ENCODE peak calls at places on chromosomes 4 and X, in seven cellular contexts. K is spleen, X is transverse colon, V is GM12878, R is SK-N-SH, C is K562, D is sigmoid colon. W is an unnamed sample.

GRCh38 chr4:157824006-157824405 is 348.8 kb downstream of the GASK1B start:
- DNase-seq in C (no peak), X (no peak), D (no peak), K (no peak), R (no peak), V (no peak), W (no peak)

GRCh38 chrX:109939498-109939897 is 63.4 kb upstream of the TMEM164 start:
- DNase-seq in D (no peak), K (no peak), R (no peak), X (no peak), V (no peak), C (no peak), W (no peak)

GRCh38 chr4:620851-621261 is 4.5 kb upstream of the PDE6B start:
- DNase-seq in C (no peak), V (no peak), R (no peak), X (no peak), K (peak), D (no peak), W (no peak)

GRCh38 chr4:149605601-149606378 is 209.9 kb downstream of the IQCM start:
- DNase-seq in C (no peak), R (no peak), K (no peak), D (no peak), X (no peak), V (no peak), W (peak)

GRCh38 chrX:40773809-40774208 is 38.5 kb upstream of the MED14 start:
- DNase-seq in C (no peak), V (no peak), K (no peak), D (no peak), X (no peak), R (no peak), W (no peak)

GRCh38 chr4:163542275-163542674 is 47.8 kb downstream of the TMA16 start:
- DNase-seq in C (no peak), R (no peak), K (no peak), D (no peak), V (no peak), X (no peak), W (no peak)

GRCh38 chrX:39248330-39248729 is 447.1 kb downstream of the MID1IP1 start:
- DNase-seq in V (no peak), D (no peak), C (no peak), K (no peak), R (no peak), X (no peak), W (no peak)

GRCh38 chr4:111988514-111988913 is 156.7 kb upstream of the FAM241A start:
- DNase-seq in V (no peak), C (no peak), X (no peak), D (no peak), R (no peak), K (no peak), W (no peak)

GRCh38 chrX:70132244-70132643 is 1.0 kb upstream of the IGBP1 start:
- DNase-seq in C (peak), D (no peak), X (no peak), K (no peak), R (no peak), V (no peak), W (no peak)

GRCh38 chr4:84895283-84895682 is 71.2 kb downstream of the WDFY3 start:
- DNase-seq in K (no peak), R (no peak), D (no peak), V (no peak), C (no peak), X (no peak), W (no peak)

GRCh38 chr4:39312821-39313220 is 53.3 kb downstream of the RFC1 start:
- DNase-seq in R (no peak), V (no peak), D (no peak), C (no peak), X (no peak), K (no peak), W (no peak)

GRCh38 chr4:26609868-26610267 is 26.0 kb downstream of the TBC1D19 start:
- DNase-seq in V (no peak), C (no peak), X (no peak), K (no peak), R (no peak), D (no peak), W (no peak)

GRCh38 chr4:134668237-134668636 is 466.6 kb upstream of the PABPC4L start:
- DNase-seq in K (no peak), V (no peak), C (no peak), X (peak), R (no peak), D (no peak), W (no peak)

GRCh38 chr4:158710814-158711213 is 12.4 kb downstream of the PPID start:
- DNase-seq in V (no peak), C (no peak), X (no peak), D (no peak), K (no peak), R (no peak), W (no peak)

GRCh38 chr4:153555730-153556440 is 89.7 kb downstream of the TMEM131L start:
- DNase-seq in R (no peak), C (peak), D (peak), V (no peak), X (peak), K (no peak), W (no peak)

GRCh38 chrX:5528057-5528456 is 700.6 kb downstream of the NLGN4X start:
- DNase-seq in X (no peak), K (no peak), C (no peak), R (no peak), D (no peak), V (no peak), W (no peak)

GRCh38 chrX:122703762-122704161 is 480.3 kb upstream of the GRIA3 start:
- DNase-seq in C (no peak), X (no peak), R (no peak), V (no peak), D (no peak), K (no peak), W (peak)

GRCh38 chr4:148430847-148431246 is 11.4 kb downstream of the NR3C2 start:
- DNase-seq in R (no peak), K (no peak), X (no peak), V (no peak), D (no peak), C (no peak), W (no peak)

GRCh38 chr4:87227704-87228560 is 7.5 kb upstream of the KLHL8 start:
- DNase-seq in X (no peak), R (no peak), D (no peak), K (no peak), V (no peak), C (no peak), W (no peak)

GRCh38 chrX:63784902-63785692 is at the start of gene ARHGEF9:
- DNase-seq in V (no peak), R (peak), X (peak), C (no peak), K (peak), D (peak), W (peak)

GRCh38 chr4:177573487-177573886 is 131.2 kb upstream of the AGA start:
- DNase-seq in D (no peak), K (no peak), V (no peak), X (no peak), R (no peak), C (no peak), W (no peak)

GRCh38 chr4:84917087-84917821 is 49.2 kb downstream of the WDFY3 start:
- DNase-seq in R (no peak), V (no peak), X (no peak), K (no peak), C (no peak), D (no peak), W (no peak)

GRCh38 chrX:84064814-84065213 is 123.2 kb downstream of the RPS6KA6 start:
- DNase-seq in V (no peak), X (no peak), D (no peak), R (no peak), K (no peak), C (no peak), W (no peak)

GRCh38 chrX:41265615-41266014 is 68.3 kb upstream of the DDX3X start:
- DNase-seq in V (no peak), K (no peak), R (no peak), X (peak), D (peak), C (peak), W (no peak)

GRCh38 chr4:182042945-182043344 is 200.3 kb upstream of the TENM3 start:
- DNase-seq in R (no peak), C (no peak), V (no peak), D (no peak), X (no peak), K (no peak), W (no peak)

GRCh38 chrX:22800360-22800759 is 199.4 kb upstream of the DDX53 start:
- DNase-seq in R (no peak), C (no peak), D (no peak), X (no peak), V (no peak), K (no peak), W (peak)
- TF ChIP-seq POLR2AphosphoS5 in R (no peak), C (no peak), D (no peak), X (no peak), V (no peak), K (no peak), W (no peak)

GRCh38 chrX:18674788-18675735 is 3.2 kb upstream of the RS1 start:
- DNase-seq in V (peak), D (peak), X (peak), C (peak), R (peak), K (peak), W (peak)
- TF ChIP-seq POLR2AphosphoS5 in V (no peak), D (peak), X (peak), C (no peak), R (no peak), K (peak), W (no peak)

DNA sequence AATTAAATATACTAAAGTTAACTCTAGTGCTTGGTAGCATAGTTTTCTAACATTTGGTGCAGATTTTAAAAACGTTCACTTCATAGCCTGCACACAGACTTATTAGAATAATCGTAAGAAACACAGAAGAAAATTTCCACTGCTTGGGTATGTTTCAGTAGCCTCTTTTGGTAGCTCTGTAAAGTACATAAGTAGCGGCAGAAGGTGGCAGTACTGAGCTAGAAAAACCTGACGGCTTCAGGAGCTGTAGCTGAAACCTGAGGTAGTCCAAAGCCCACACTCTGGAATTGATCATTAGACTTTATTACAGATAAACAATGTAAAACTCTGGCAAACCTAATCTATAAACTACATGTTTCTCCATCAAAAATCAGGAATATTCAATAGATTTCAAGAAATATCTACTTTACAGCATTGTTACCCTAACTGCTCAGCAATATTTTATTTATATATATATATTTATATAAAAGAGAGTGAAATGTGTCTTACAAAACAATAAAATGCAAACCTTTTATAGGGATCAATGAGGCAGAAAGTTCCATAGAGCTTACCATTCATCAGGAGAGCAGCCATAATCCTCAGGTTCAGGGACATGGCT is 88.2 kb downstream of the ATP8A1 start:
- DNase-seq in V (peak), C (peak), X (peak), R (peak), K (no peak), D (peak), W (peak)
- TF ChIP-seq POLR2AphosphoS5 in V (no peak), C (no peak), X (no peak), R (no peak), K (no peak), D (no peak), W (no peak)

GRCh38 chr4:116018831-116019230 is 905.4 kb upstream of the NDST4 start:
- DNase-seq in R (no peak), C (no peak), V (no peak), X (no peak), D (no peak), K (no peak), W (no peak)

GRCh38 chr4:116020141-116020722 is 906.8 kb upstream of the NDST4 start:
- DNase-seq in X (no peak), R (no peak), D (no peak), C (no peak), V (no peak), K (no peak), W (peak)

GRCh38 chr4:116016201-116016600 is 902.8 kb upstream of the NDST4 start:
- DNase-seq in C (no peak), K (no peak), V (no peak), D (peak), R (no peak), X (no peak), W (peak)

GRCh38 chr4:116015062-116015461 is 901.6 kb upstream of the NDST4 start:
- DNase-seq in K (no peak), R (no peak), V (no peak), C (no peak), X (no peak), D (no peak), W (peak)

GRCh38 chr4:116015549-116015948 is 902.1 kb upstream of the NDST4 start:
- DNase-seq in R (no peak), V (no peak), X (no peak), D (no peak), C (no peak), K (no peak), W (no peak)
- TF ChIP-seq POLR2AphosphoS5 in R (no peak), V (no peak), X (no peak), D (no peak), C (no peak), K (no peak), W (no peak)

DNA sequence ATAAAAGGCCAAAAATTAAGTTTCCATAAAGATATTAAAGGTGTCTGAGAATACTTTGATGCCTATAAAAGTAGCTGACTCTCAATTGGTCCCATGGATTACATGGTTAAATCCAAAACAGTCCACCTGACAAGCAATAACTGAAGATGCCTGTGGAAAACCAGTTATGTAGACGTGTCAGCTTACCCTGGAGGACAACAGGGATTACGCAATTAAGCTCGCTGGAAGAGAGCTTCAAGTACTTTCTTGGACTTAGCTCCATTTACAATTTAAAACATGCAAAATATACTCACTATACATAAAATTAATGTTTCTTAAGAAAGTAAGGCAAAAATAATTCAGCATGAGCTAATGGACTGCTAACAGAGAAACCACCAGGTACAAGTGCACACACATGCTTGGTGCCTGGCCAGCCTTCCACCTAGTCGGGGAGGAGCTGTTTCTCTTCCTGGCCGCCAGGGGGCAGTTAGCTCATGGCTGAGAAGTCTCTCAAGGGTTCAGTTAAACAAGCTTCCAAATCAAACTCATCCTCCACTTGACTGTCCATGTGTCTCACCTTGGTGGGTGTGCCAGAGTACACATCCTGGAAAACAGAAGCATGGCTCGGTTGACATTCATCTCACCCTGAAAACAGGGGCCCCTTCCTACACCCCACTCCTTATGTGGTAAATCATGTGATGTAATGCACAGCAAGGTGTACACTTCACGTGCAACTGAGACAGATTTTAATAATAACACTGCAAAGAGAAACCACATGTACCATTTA is 9.2 kb upstream of the FAM53A start:
- DNase-seq in K (peak), C (peak), R (peak), X (peak), D (peak), V (no peak), W (peak)
- TF ChIP-seq POLR2AphosphoS5 in K (no peak), C (no peak), R (no peak), X (no peak), D (no peak), V (no peak), W (no peak)

GRCh38 chrX:23907496-23908218 is at the start of the genes APOO and CXorf58:
- DNase-seq in D (peak), R (peak), C (peak), X (peak), K (peak), V (peak), W (peak)
- TF ChIP-seq POLR2AphosphoS5 in D (peak), R (peak), C (peak), X (no peak), K (peak), V (peak), W (peak)

GRCh38 chr4:52824603-52825310 is 37.4 kb upstream of the RASL11B start:
- DNase-seq in K (no peak), R (peak), V (no peak), C (no peak), D (no peak), X (no peak), W (no peak)

GRCh38 chr4:52824270-52824602 is 37.9 kb upstream of the RASL11B start:
- DNase-seq in V (no peak), R (no peak), X (no peak), C (no peak), K (no peak), D (no peak), W (no peak)

GRCh38 chr4:52823478-52824092 is 38.5 kb upstream of the RASL11B start:
- DNase-seq in K (no peak), C (no peak), R (no peak), D (no peak), X (no peak), V (no peak), W (no peak)

GRCh38 chr4:52825311-52826090 is 36.6 kb upstream of the RASL11B start:
- DNase-seq in V (no peak), D (no peak), K (no peak), R (no peak), X (no peak), C (no peak), W (no peak)

GRCh38 chr4:52822583-52823477 is 39.3 kb upstream of the RASL11B start:
- DNase-seq in K (no peak), V (no peak), C (no peak), R (no peak), X (no peak), D (no peak), W (no peak)
- TF ChIP-seq POLR2AphosphoS5 in K (no peak), V (no peak), C (no peak), R (no peak), X (peak), D (no peak), W (no peak)